ENCODE peak calls at places on chromosomes 6 and 20, in six cellular contexts. I, N, K, D, Z and M are unnamed samples.
A peak's percentile ranks its signal among the peaks of the same experiment; 100 is the strongest.

GRCh38 chr6:125994659-125995488 is 8.5 kb downstream of the TRMT11 start:
- DNase-seq in Z (no peak), D (no peak), N (no peak), K (no peak), I (no peak), M (no peak)

GRCh38 chr6:27422651-27423332 is 34.2 kb downstream of the ZNF391 start:
- DNase-seq in D (no peak), Z (no peak), N (no peak), K (no peak), I (no peak), M (peak; percentile 9)

GRCh38 chr6:122238861-122239260 is 160.6 kb upstream of the HSF2 start:
- DNase-seq in N (no peak), D (no peak), I (no peak), K (no peak), Z (no peak), M (no peak)

GRCh38 chr6:97401533-97401932 is 118.5 kb upstream of the MMS22L start:
- DNase-seq in D (no peak), I (no peak), Z (no peak), K (no peak), N (no peak), M (no peak)

GRCh38 chr6:49423817-49424216 is 39.2 kb downstream of the MMUT start:
- DNase-seq in Z (peak; percentile 8), K (no peak), D (no peak), I (no peak), N (no peak), M (no peak)

GRCh38 chr6:15763827-15764226 is 101.0 kb upstream of the DTNBP1 start:
- DNase-seq in N (no peak), Z (peak; percentile 86), D (no peak), K (no peak), I (peak; percentile 79), M (no peak)

GRCh38 chr20:50577175-50578018 is 67.2 kb downstream of the PTPN1 start:
- DNase-seq in D (no peak), K (peak; percentile 87), N (no peak), Z (no peak), I (no peak), M (no peak)

GRCh38 chr6:168100011-168100802 is 21.2 kb upstream of the FRMD1 start:
- DNase-seq in Z (no peak), K (no peak), I (peak; percentile 19), N (no peak), D (no peak), M (no peak)

GRCh38 chr20:1567392-1568165 is 10.1 kb upstream of the SIRPD start:
- DNase-seq in K (no peak), Z (peak; percentile 1), I (no peak), N (no peak), D (no peak), M (no peak)

GRCh38 chr6:116410945-116411623 is 40.3 kb downstream of the DSE start:
- DNase-seq in I (no peak), D (no peak), K (no peak), Z (peak; percentile 22), N (peak; percentile 66), M (peak; percentile 85)

GRCh38 chr20:59537991-59538390 is 66.3 kb upstream of the PHACTR3 start:
- DNase-seq in I (no peak), K (no peak), Z (no peak), D (no peak), N (no peak), M (no peak)

GRCh38 chr20:54017846-54018245 is 52.5 kb downstream of the BCAS1 start:
- DNase-seq in N (no peak), K (no peak), I (no peak), Z (no peak), D (no peak), M (no peak)

DNA sequence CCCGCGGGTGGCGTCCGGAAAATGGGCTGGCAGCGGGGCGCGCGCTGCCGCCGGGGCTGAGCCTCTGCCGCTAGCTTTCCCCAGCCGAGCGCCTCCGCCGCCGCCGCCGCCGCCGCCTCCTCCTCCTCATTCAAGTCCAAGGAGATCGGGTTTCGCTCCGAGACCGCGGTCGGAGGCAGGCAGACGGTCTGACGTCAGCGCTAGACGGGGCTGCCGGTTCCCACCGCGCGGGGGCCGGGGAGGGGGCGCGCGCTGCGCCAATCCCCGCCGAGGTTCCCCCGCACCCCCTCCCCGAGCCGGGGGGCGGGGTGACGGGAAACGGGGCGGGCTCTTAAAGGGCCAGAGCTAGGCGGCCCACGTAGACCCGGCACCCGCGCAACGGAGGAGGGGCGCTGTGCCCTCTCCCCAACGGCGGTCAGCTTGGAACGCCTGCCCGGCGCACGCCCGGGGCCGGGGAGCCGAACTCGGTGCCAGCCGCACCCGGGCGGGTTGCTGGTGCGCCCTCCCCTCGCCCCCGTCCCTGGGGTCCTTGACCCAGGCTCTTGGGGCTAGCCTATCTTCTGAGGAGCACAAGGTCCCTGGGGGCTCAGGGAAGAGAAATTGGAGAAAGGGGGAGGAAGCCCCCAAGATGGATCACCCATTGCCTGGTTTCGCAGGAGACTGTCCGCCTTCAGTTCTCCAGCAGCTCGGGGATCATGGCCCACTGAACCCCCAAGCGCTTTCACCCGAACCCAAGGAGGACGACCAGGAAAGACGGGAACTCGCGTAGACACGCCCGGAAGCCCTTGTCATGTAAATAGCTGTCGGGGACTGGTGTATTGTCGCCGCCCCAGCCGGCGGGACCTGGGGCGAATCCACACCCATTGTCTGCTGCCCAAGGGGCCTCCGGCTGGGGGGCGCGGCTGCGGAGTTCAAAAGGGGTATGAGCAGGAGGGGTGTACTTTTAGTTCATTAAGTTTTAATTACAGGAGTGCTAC is at the start of gene PMEPA1:
- DNase-seq in I (peak; percentile 90), N (peak; percentile 98), Z (peak; percentile 97), D (peak; percentile 85), K (peak; percentile 98), M (peak; percentile 85)
- H3K27ac ChIP-seq in I (peak within 1 kb of the TSS; percentile 83), N (peak within 1 kb of the TSS; percentile 95), Z (peak within 1 kb of the TSS; percentile 91), D (no peak within 1 kb of the TSS), K (peak within 1 kb of the TSS; percentile 83), M (peak within 1 kb of the TSS; percentile 80)

DNA sequence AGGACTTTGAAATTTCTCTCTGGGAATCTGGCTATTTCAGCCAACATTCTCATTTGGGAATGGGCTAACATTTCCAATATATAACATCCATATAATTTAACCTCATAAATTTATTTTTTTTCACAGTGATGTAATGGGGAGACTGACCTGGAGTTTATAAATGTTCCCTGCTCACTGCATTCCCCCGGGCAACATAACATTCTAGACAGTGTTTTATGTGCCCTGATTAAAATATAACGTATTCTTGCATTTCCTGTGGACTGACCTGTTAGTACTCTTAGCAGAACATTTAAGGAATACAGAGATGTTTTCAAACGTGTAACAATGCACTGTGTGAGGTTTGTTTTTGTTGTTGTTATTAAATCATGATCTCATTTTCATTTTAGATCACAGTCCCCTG is 20.9 kb downstream of the TSHZ2 start:
- DNase-seq in D (no peak), N (no peak), Z (no peak), K (no peak), I (no peak), M (no peak)
- H3K27ac ChIP-seq in D (no peak overlapping the region), N (no peak overlapping the region), Z (peak overlapping the region; percentile 5), K (no peak overlapping the region), I (no peak overlapping the region), M (no peak overlapping the region)

GRCh38 chr20:6994452-6994851 is 227.0 kb downstream of the BMP2 start:
- DNase-seq in N (no peak), I (no peak), K (no peak), D (no peak), Z (peak; percentile 59), M (no peak)

GRCh38 chr20:6999381-6999780 is 231.9 kb downstream of the BMP2 start:
- DNase-seq in I (no peak), Z (no peak), D (no peak), N (no peak), K (no peak), M (no peak)

GRCh38 chr20:6993016-6993415 is 225.5 kb downstream of the BMP2 start:
- DNase-seq in Z (peak; percentile 47), D (no peak), I (no peak), K (no peak), N (no peak), M (no peak)

GRCh38 chr20:6993526-6993925 is 226.0 kb downstream of the BMP2 start:
- DNase-seq in Z (no peak), D (no peak), N (no peak), K (no peak), I (no peak), M (no peak)
- H3K27ac ChIP-seq in Z (peak overlapping the region; percentile 91), D (no peak overlapping the region), N (no peak overlapping the region), K (no peak overlapping the region), I (no peak overlapping the region), M (no peak overlapping the region)

DNA sequence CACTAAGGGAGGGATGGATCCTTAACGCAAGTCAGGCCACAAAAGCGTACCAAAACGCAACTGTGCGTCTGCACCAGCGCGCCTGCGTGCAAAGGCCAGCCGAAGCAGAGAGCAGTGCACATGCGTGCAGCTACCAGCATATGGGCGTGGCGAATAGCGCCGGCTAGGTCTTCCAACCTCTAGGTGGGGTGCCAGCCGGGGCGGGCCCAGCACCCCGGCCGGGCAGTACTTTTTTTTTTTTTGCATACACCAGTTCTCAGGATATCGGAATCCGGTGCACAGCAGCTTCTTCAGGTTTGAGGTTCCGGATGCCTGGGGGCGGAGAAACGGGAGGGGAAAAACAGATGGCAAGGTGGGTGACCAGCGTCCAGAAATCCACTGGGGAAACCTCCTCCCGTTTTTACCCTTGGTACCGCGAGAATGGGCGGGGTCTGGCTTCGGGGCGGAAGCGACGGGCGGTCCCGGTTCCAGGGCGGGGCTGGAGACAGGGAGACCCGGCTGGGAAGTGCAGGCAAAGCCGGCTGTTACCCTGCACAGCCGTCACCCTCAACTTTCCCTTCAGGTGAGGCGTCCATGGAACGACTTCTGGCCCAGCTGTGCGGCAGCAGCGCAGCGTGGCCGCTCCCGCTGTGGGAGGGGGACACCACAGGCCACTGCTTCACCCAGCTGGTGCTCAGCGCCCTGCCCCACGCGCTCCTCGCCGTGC is at the start of gene ABCC10:
- DNase-seq in N (peak; percentile 98), I (peak; percentile 98), Z (peak; percentile 97), D (peak; percentile 89), K (peak; percentile 98), M (peak; percentile 82)
- H3K27ac ChIP-seq in N (peak within 1 kb of the TSS; percentile 84), I (peak within 1 kb of the TSS; percentile 69), Z (peak within 1 kb of the TSS; percentile 83), D (peak within 1 kb of the TSS; percentile 90), K (peak within 1 kb of the TSS; percentile 93), M (peak within 1 kb of the TSS; percentile 72)